ENCODE peak calls at places on chromosomes 5 and 9, in nine cellular contexts. B is astrocyte; F is aorta; I is CD8-positive, alpha-beta memory T cell; Y is prostate gland; S is fibroblast of lung; T is upper lobe of right lung; L is adrenal gland; G is tibial artery. J is an unnamed sample.

GRCh38 chr9:80552931-80553330 is 981.2 kb downstream of the TLE4 start:
- DNase-seq in B (no peak), S (no peak), L (peak; percentile 54), Y (no peak), I (no peak), T (no peak), F (no peak), G (peak; percentile 72), J (no peak)

GRCh38 chr5:135322744-135323143 is 76.3 kb downstream of the MACROH2A1 start:
- DNase-seq in I (no peak), L (no peak), F (no peak), T (no peak), G (no peak), Y (no peak), B (no peak), S (no peak), J (no peak)

GRCh38 chr5:514101-514485 is 10.2 kb downstream of the SLC9A3 start:
- DNase-seq in T (no peak), I (no peak), G (no peak), S (no peak), L (no peak), Y (no peak), F (no peak), B (no peak), J (no peak)

GRCh38 chr5:100761192-100761591 is 141.9 kb downstream of the ST8SIA4 start:
- DNase-seq in L (no peak), I (no peak), Y (no peak), T (no peak), F (no peak), B (peak; percentile 45), S (peak; percentile 51), G (no peak), J (no peak)

GRCh38 chr5:143398053-143398355 is 5.5 kb downstream of the NR3C1 start:
- DNase-seq in F (no peak), Y (no peak), T (no peak), S (no peak), I (no peak), B (no peak), L (no peak), G (no peak), J (no peak)

GRCh38 chr9:112535811-112536210 is 49.2 kb downstream of the KIAA1958 start:
- DNase-seq in I (no peak), Y (no peak), T (no peak), G (no peak), F (no peak), S (peak; percentile 76), L (no peak), B (peak; percentile 65), J (no peak)

GRCh38 chr5:179806250-179807045 is at the start of gene MGAT4B:
- DNase-seq in I (peak; percentile 53), T (peak; percentile 90), Y (peak; percentile 71), S (peak; percentile 77), F (peak; percentile 91), B (peak; percentile 48), L (peak; percentile 85), G (peak; percentile 89), J (peak; percentile 62)

GRCh38 chr9:114387678-114388431 is at the start of gene AKNA:
- DNase-seq in S (peak; percentile 82), L (peak; percentile 91), G (peak; percentile 93), Y (peak; percentile 65), I (peak; percentile 69), F (peak; percentile 92), B (peak; percentile 69), T (peak; percentile 91), J (peak; percentile 88)

GRCh38 chr5:115571441-115571878 is 26.9 kb upstream of the FEM1C start:
- DNase-seq in L (no peak), I (no peak), Y (peak; percentile 9), B (no peak), T (no peak), F (no peak), S (no peak), G (no peak), J (no peak)

GRCh38 chr9:109317979-109318671 is 2.7 kb downstream of the EPB41L4B start:
- DNase-seq in L (no peak), G (no peak), B (no peak), Y (no peak), T (no peak), F (no peak), S (peak; percentile 21), I (no peak), J (no peak)

GRCh38 chr9:38031594-38031993 is 37.4 kb downstream of the SHB start:
- DNase-seq in B (no peak), I (no peak), T (no peak), G (no peak), Y (peak; percentile 51), S (no peak), F (no peak), L (no peak), J (no peak)

GRCh38 chr5:72584466-72584865 is 77.3 kb upstream of the ZNF366 start:
- DNase-seq in I (no peak), F (no peak), L (no peak), Y (no peak), G (no peak), S (no peak), T (no peak), B (peak; percentile 2), J (no peak)

GRCh38 chr5:177982072-177982727 is 13.8 kb downstream of the PROP1 start:
- DNase-seq in G (no peak), S (no peak), L (peak; percentile 37), Y (no peak), T (peak; percentile 74), I (no peak), B (no peak), F (no peak), J (no peak)

GRCh38 chr5:164518049-164518740 is 1012.8 kb downstream of the MAT2B start:
- DNase-seq in S (no peak), B (no peak), T (no peak), L (no peak), G (no peak), I (no peak), F (no peak), Y (no peak), J (no peak)

GRCh38 chr5:102722930-102723329 is 32.2 kb upstream of the PAM start:
- DNase-seq in F (no peak), G (no peak), Y (no peak), B (peak; percentile 38), S (peak; percentile 44), I (no peak), T (no peak), L (no peak), J (no peak)

GRCh38 chr9:106482733-106483132 is 380.2 kb upstream of the ZNF462 start:
- DNase-seq in F (no peak), I (no peak), S (peak; percentile 30), Y (no peak), G (no peak), B (peak; percentile 5), L (no peak), T (no peak), J (no peak)

GRCh38 chr9:15306068-15306756 is 804 bp downstream of the TTC39B start:
- DNase-seq in Y (peak; percentile 78), L (peak; percentile 84), G (peak; percentile 83), B (peak; percentile 41), F (peak; percentile 88), S (peak; percentile 53), T (peak; percentile 88), I (no peak), J (peak; percentile 65)

GRCh38 chr5:134122530-134122929 is 8.0 kb downstream of the TCF7 start:
- DNase-seq in G (no peak), B (no peak), I (peak; percentile 64), S (no peak), T (no peak), F (no peak), L (no peak), Y (no peak), J (peak; percentile 85)

GRCh38 chr5:53936481-53937352 is 373.7 kb downstream of the ARL15 start:
- DNase-seq in I (no peak), B (no peak), T (no peak), G (peak; percentile 75), Y (no peak), L (peak; percentile 61), F (no peak), S (no peak), J (no peak)

GRCh38 chr9:34513567-34514214 is 9.1 kb downstream of the ENHO start:
- DNase-seq in G (peak; percentile 54), L (no peak), T (no peak), Y (no peak), F (no peak), S (peak; percentile 25), B (no peak), I (no peak), J (no peak)
- H3K27ac ChIP-seq in G (no peak overlapping the region), L (no peak overlapping the region), T (no peak overlapping the region), Y (no peak overlapping the region), F (no peak overlapping the region), S (no peak overlapping the region), B (no peak overlapping the region), I (no peak overlapping the region), J (no peak overlapping the region)

DNA sequence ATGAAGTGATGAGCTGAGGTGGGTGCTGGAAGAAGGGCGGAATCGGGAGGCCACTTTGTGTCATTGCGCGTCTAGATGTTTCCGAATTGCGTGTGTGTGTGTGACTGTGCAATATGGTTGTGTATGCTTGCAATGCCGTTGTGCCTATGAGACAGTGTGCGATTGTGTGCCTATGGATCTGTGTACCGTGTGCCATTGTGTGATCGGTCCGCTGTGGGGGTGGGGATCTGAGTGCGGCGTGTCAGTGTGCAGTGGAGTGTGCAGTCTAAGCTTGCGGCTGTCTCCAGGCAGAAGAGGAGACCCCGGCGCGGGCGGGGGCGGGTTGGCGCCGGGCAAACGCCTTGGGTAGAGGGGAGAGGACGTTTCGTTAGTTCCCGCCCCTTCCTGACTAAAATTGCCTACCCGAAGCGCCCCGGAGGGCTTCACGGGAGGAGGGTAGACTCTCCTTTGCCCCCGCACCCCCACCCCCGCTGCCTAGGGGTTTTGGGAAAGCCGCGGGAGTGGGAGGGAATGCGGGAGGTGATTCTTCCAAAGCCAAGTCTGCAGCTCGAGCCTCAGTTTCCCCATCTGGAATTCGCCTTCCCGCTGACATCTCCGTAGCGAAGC is 24.2 kb downstream of the PCDHGC5 start:
- DNase-seq in Y (peak; percentile 33), F (peak; percentile 85), I (no peak), S (peak; percentile 57), T (no peak), G (peak; percentile 76), L (peak; percentile 86), B (peak; percentile 60), J (peak; percentile 29)
- H3K4me1 ChIP-seq in Y (peaks cover 4% of the 10 kb centered on the region), F (peaks cover 14% of the 10 kb centered on the region), I (peaks cover 23% of the 10 kb centered on the region), S (peaks cover 60% of the 10 kb centered on the region), T (peaks cover 42% of the 10 kb centered on the region), G (peaks cover 43% of the 10 kb centered on the region), L (peaks cover 47% of the 10 kb centered on the region), B (peaks cover 54% of the 10 kb centered on the region), J (peaks cover 20% of the 10 kb centered on the region)

GRCh38 chr5:57841671-57842375 is 359.2 kb upstream of the ACTBL2 start:
- DNase-seq in T (no peak), S (peak; percentile 99), L (peak; percentile 52), B (peak; percentile 99), Y (no peak), F (no peak), I (no peak), G (no peak), J (no peak)
- H3K27ac ChIP-seq in T (no peak overlapping the region), S (peak overlapping the region; percentile 79), L (no peak overlapping the region), B (peak overlapping the region; percentile 91), Y (no peak overlapping the region), F (no peak overlapping the region), I (no peak overlapping the region), G (no peak overlapping the region), J (no peak overlapping the region)

DNA sequence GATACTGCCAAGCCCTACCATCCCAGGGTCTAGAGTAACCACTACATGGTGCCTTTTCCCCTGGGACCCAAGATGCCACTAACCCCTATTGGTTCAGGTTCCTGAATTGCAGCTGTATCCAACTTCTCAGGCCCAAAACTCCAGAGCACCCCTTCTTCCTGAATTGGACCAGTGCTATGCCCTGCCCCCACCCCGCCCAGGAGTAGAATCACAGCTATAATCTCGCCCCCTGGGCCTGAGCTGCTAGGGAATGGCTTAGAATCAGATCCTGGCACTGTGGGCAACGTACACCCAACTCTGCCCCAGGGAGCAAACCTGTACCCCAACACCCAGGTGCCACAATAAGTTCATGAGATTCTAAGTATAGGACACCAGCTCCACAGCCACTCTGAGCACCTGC is 206.3 kb downstream of the CACNA1B start:
- DNase-seq in Y (no peak), I (no peak), T (peak; percentile 26), F (no peak), B (no peak), S (no peak), L (peak; percentile 25), G (peak; percentile 13), J (no peak)
- H3K4me1 ChIP-seq in Y (no peaks in the 10 kb centered on the region), I (no peaks in the 10 kb centered on the region), T (no peaks in the 10 kb centered on the region), F (no peaks in the 10 kb centered on the region), B (no peaks in the 10 kb centered on the region), S (no peaks in the 10 kb centered on the region), L (no peaks in the 10 kb centered on the region), G (no peaks in the 10 kb centered on the region), J (no peaks in the 10 kb centered on the region)

J was measured in CD4-positive, alpha-beta memory T cell.